ENCODE peak calls at places on chromosomes 6 and 20, in seven cellular contexts. R, K, B, Y, V, X and P are unnamed samples.

GRCh38 chr6:16759181-16759645 is 2.0 kb downstream of the ATXN1 start:
- DNase-seq in R (no peak), K (no peak), B (no peak), Y (no peak), V (no peak), X (no peak), P (no peak)

GRCh38 chr20:16711859-16712258 is 18.0 kb upstream of the SNRPB2 start:
- DNase-seq in R (no peak), K (no peak), B (no peak), Y (no peak), V (no peak), X (no peak), P (no peak)

GRCh38 chr6:16473908-16474791 is 235.8 kb downstream of the GMPR start:
- DNase-seq in R (no peak), K (no peak), B (no peak), Y (no peak), V (no peak), X (no peak), P (no peak)

GRCh38 chr6:40900791-40901190 is 138.2 kb downstream of the UNC5CL start:
- DNase-seq in R (peak), K (no peak), B (no peak), Y (no peak), V (no peak), X (no peak), P (no peak)

GRCh38 chr6:38806271-38806670 is 91.2 kb downstream of the DNAH8 start:
- DNase-seq in R (no peak), K (no peak), B (no peak), Y (no peak), V (no peak), X (no peak), P (no peak)

GRCh38 chr6:107991939-107992560 is 34.0 kb upstream of the SEC63 start:
- DNase-seq in R (no peak), K (no peak), B (no peak), Y (no peak), V (no peak), X (no peak), P (no peak)

GRCh38 chr6:18216411-18216810 is 47.9 kb downstream of the DEK start:
- DNase-seq in R (no peak), K (no peak), B (no peak), Y (no peak), V (no peak), X (no peak), P (peak)

GRCh38 chr6:6736753-6737654 is 148.5 kb downstream of the LY86 start:
- DNase-seq in R (peak), K (no peak), B (no peak), Y (peak), V (peak), X (no peak), P (no peak)

GRCh38 chr6:110537208-110538123 is 61.1 kb upstream of the SLC22A16 start:
- DNase-seq in R (no peak), K (no peak), B (no peak), Y (no peak), V (no peak), X (no peak), P (peak)

GRCh38 chr6:117399924-117400323 is 25.8 kb downstream of the ROS1 start:
- DNase-seq in R (no peak), K (no peak), B (no peak), Y (no peak), V (no peak), X (no peak), P (no peak)

GRCh38 chr6:4133941-4134838 is 1.2 kb downstream of the ECI2 start:
- DNase-seq in R (no peak), K (peak), B (peak), Y (no peak), V (no peak), X (peak), P (no peak)

GRCh38 chr6:111683749-111684267 is 78.1 kb upstream of the TRAF3IP2 start:
- DNase-seq in R (no peak), K (no peak), B (no peak), Y (peak), V (peak), X (no peak), P (peak)

GRCh38 chr6:31353508-31353907 is 3.5 kb downstream of the HLA-B start:
- DNase-seq in R (no peak), K (no peak), B (no peak), Y (no peak), V (no peak), X (no peak), P (no peak)

GRCh38 chr20:58759947-58760346 is 67.3 kb downstream of the NPEPL1 start:
- DNase-seq in R (no peak), K (no peak), B (no peak), Y (no peak), V (no peak), X (no peak), P (no peak)

GRCh38 chr6:85923013-85923430 is 280.3 kb upstream of the SYNCRIP start:
- DNase-seq in R (no peak), K (peak), B (peak), Y (peak), V (no peak), X (no peak), P (peak)

GRCh38 chr20:10674684-10675455 is 1.1 kb upstream of the JAG1 start:
- DNase-seq in R (peak), K (peak), B (peak), Y (peak), V (peak), X (peak), P (no peak)

GRCh38 chr20:63589261-63590217 is 15.5 kb upstream of the HELZ2 start:
- DNase-seq in R (no peak), K (no peak), B (no peak), Y (no peak), V (no peak), X (no peak), P (no peak)

GRCh38 chr6:43183441-43183840 is 1.4 kb downstream of the CUL9 start:
- DNase-seq in R (no peak), K (no peak), B (no peak), Y (no peak), V (no peak), X (no peak), P (no peak)

GRCh38 chr6:166969390-166970002 is 13.1 kb upstream of the RNASET2 start:
- DNase-seq in R (no peak), K (no peak), B (no peak), Y (no peak), V (no peak), X (no peak), P (no peak)

GRCh38 chr20:62360854-62361798 is 6.0 kb downstream of the LAMA5 start:
- DNase-seq in R (peak), K (no peak), B (no peak), Y (no peak), V (no peak), X (peak), P (no peak)

GRCh38 chr20:25676164-25676809 is 20.4 kb downstream of the ZNF337 start:
- DNase-seq in R (no peak), K (no peak), B (no peak), Y (no peak), V (no peak), X (no peak), P (peak)

GRCh38 chr20:31833130-31833930 is 12.1 kb downstream of the FOXS1 start:
- DNase-seq in R (peak), K (peak), B (peak), Y (no peak), V (peak), X (no peak), P (no peak)

GRCh38 chr6:163820745-163821456 is 406.4 kb downstream of the QKI start:
- DNase-seq in R (no peak), K (no peak), B (no peak), Y (no peak), V (no peak), X (peak), P (no peak)

GRCh38 chr6:138404666-138405337 is 779 bp downstream of the HEBP2 start:
- DNase-seq in R (peak), K (peak), B (no peak), Y (peak), V (peak), X (peak), P (no peak)

GRCh38 chr6:29861521-29862255 is 34.1 kb downstream of the HLA-G start:
- DNase-seq in R (no peak), K (no peak), B (no peak), Y (no peak), V (no peak), X (no peak), P (no peak)

GRCh38 chr6:53792973-53793317 is 1.9 kb upstream of the LRRC1 start:
- DNase-seq in R (no peak), K (no peak), B (no peak), Y (no peak), V (no peak), X (no peak), P (no peak)

GRCh38 chr20:2840967-2841531 is 504 bp downstream of the VPS16 start:
- DNase-seq in R (peak), K (peak), B (peak), Y (peak), V (peak), X (peak), P (no peak)

GRCh38 chr6:40759259-40759658 is 172.1 kb upstream of the LRFN2 start:
- DNase-seq in R (no peak), K (no peak), B (no peak), Y (no peak), V (no peak), X (no peak), P (no peak)

GRCh38 chr6:121630716-121631115 is 195.3 kb downstream of the GJA1 start:
- DNase-seq in R (no peak), K (no peak), B (no peak), Y (no peak), V (no peak), X (no peak), P (no peak)

GRCh38 chr20:22414354-22414753 is 170.0 kb downstream of the FOXA2 start:
- DNase-seq in R (no peak), K (no peak), B (no peak), Y (no peak), V (no peak), X (no peak), P (no peak)

GRCh38 chr6:109428889-109429477 is 11.4 kb downstream of the PPIL6 start:
- DNase-seq in R (no peak), K (no peak), B (no peak), Y (no peak), V (no peak), X (no peak), P (no peak)

GRCh38 chr20:58959652-58960051 is 21.4 kb upstream of the NELFCD start:
- DNase-seq in R (no peak), K (no peak), B (no peak), Y (no peak), V (no peak), X (no peak), P (no peak)

GRCh38 chr6:15536201-15536955 is 126.5 kb downstream of the DTNBP1 start:
- DNase-seq in R (no peak), K (no peak), B (no peak), Y (no peak), V (no peak), X (no peak), P (no peak)

GRCh38 chr20:59748555-59749292 is 144.4 kb downstream of the PHACTR3 start:
- DNase-seq in R (no peak), K (no peak), B (no peak), Y (peak), V (peak), X (peak), P (no peak)

GRCh38 chr20:54292186-54292585 is 84.3 kb downstream of the PFDN4 start:
- DNase-seq in R (no peak), K (no peak), B (no peak), Y (no peak), V (no peak), X (no peak), P (no peak)

GRCh38 chr20:58592076-58592695 is 58.9 kb upstream of the STX16 start:
- DNase-seq in R (no peak), K (no peak), B (no peak), Y (no peak), V (no peak), X (no peak), P (no peak)

GRCh38 chr20:9040874-9041524 is 27.9 kb upstream of the PLCB4 start:
- DNase-seq in R (no peak), K (no peak), B (no peak), Y (no peak), V (no peak), X (no peak), P (no peak)

GRCh38 chr6:31094389-31094881 is 17.9 kb downstream of the C6orf15 start:
- DNase-seq in R (no peak), K (peak), B (no peak), Y (no peak), V (no peak), X (no peak), P (no peak)